ENCODE peak calls at places on chromosomes 1 and 21, in four cellular contexts. G, C, J and W are unnamed samples.
A peak's percentile ranks its signal among the peaks of the same experiment; 100 is the strongest.

GRCh38 chr1:2632051-2632430 is 775 bp downstream of the MMEL1 start:
- DNase-seq in G (no peak), C (no peak), J (no peak), W (no peak)

GRCh38 chr1:185345913-185346717 is 29.1 kb upstream of the IVNS1ABP start:
- DNase-seq in G (no peak), C (no peak), J (no peak), W (no peak)

GRCh38 chr1:235181561-235182245 is 20.7 kb upstream of the RBM34 start:
- DNase-seq in G (no peak), C (no peak), J (no peak), W (no peak)

GRCh38 chr1:72140222-72140621 is 142.1 kb downstream of the NEGR1 start:
- DNase-seq in G (no peak), C (no peak), J (no peak), W (no peak)

GRCh38 chr1:192805832-192806323 is 3.0 kb upstream of the RGS2 start:
- DNase-seq in G (peak; percentile 70), C (peak; percentile 91), J (no peak), W (peak; percentile 50)

GRCh38 chr1:2046225-2046917 is 3.8 kb upstream of the PRKCZ start:
- DNase-seq in G (peak; percentile 52), C (no peak), J (no peak), W (peak; percentile 83)

GRCh38 chr1:201295346-201295745 is 12.0 kb downstream of the PKP1 start:
- DNase-seq in G (no peak), C (no peak), J (no peak), W (no peak)

GRCh38 chr1:230201445-230201844 is 134.4 kb downstream of the GALNT2 start:
- DNase-seq in G (no peak), C (no peak), J (no peak), W (no peak)

GRCh38 chr21:46399129-46399528 is 59.6 kb upstream of the DIP2A start:
- DNase-seq in G (no peak), C (no peak), J (no peak), W (no peak)

GRCh38 chr1:245585252-245585959 is 430.6 kb downstream of the KIF26B start:
- DNase-seq in G (peak; percentile 48), C (peak; percentile 84), J (no peak), W (no peak)

GRCh38 chr1:48572632-48573258 is 100.7 kb upstream of the SPATA6 start:
- DNase-seq in G (peak; percentile 25), C (peak; percentile 23), J (no peak), W (peak; percentile 42)

GRCh38 chr1:232602622-232603021 is 27.3 kb downstream of the SIPA1L2 start:
- DNase-seq in G (no peak), C (no peak), J (no peak), W (no peak)

GRCh38 chr21:46667735-46668380 is 32.4 kb downstream of the PRMT2 start:
- DNase-seq in G (no peak), C (peak; percentile 17), J (no peak), W (no peak)

GRCh38 chr1:202565890-202566289 is 144.4 kb downstream of the SYT2 start:
- DNase-seq in G (no peak), C (no peak), J (peak; percentile 71), W (no peak)

GRCh38 chr1:83967336-83967735 is 31.6 kb downstream of the TTLL7 start:
- DNase-seq in G (no peak), C (peak; percentile 79), J (no peak), W (no peak)

GRCh38 chr21:38908537-38908936 is 102.8 kb downstream of the ETS2 start:
- DNase-seq in G (no peak), C (no peak), J (no peak), W (no peak)

GRCh38 chr21:44960141-44961092 is 20.6 kb downstream of the SLX9 start:
- DNase-seq in G (no peak), C (no peak), J (no peak), W (no peak)

GRCh38 chr1:50981741-50982140 is 11.7 kb downstream of the CDKN2C start:
- DNase-seq in G (no peak), C (no peak), J (no peak), W (peak; percentile 53)

GRCh38 chr1:240306673-240307072 is 215.0 kb downstream of the FMN2 start:
- DNase-seq in G (no peak), C (peak; percentile 40), J (no peak), W (no peak)

GRCh38 chr1:118877668-118878067 is 110.5 kb downstream of the TBX15 start:
- DNase-seq in G (no peak), C (no peak), J (no peak), W (no peak)

GRCh38 chr21:36647279-36648093 is 51.4 kb upstream of the SIM2 start:
- DNase-seq in G (peak; percentile 21), C (peak; percentile 48), J (no peak), W (no peak)

GRCh38 chr1:8727809-8728213 is 89.6 kb downstream of the RERE start:
- DNase-seq in G (no peak), C (no peak), J (no peak), W (no peak)

GRCh38 chr21:41752231-41752681 is 14.6 kb downstream of the RIPK4 start:
- DNase-seq in G (no peak), C (peak; percentile 64), J (no peak), W (no peak)

GRCh38 chr1:110250018-110250417 is 39.9 kb downstream of the KCNC4 start:
- DNase-seq in G (no peak), C (no peak), J (no peak), W (no peak)

GRCh38 chr1:112508242-112509004 is at the start of gene WNT2B:
- DNase-seq in G (peak; percentile 24), C (no peak), J (no peak), W (peak; percentile 41)

GRCh38 chr1:71561729-71562128 is 480.9 kb upstream of the ZRANB2 start:
- DNase-seq in G (no peak), C (peak; percentile 87), J (no peak), W (no peak)

GRCh38 chr1:229894535-229894934 is 172.5 kb upstream of the GALNT2 start:
- DNase-seq in G (no peak), C (no peak), J (no peak), W (no peak)

GRCh38 chr1:234961468-234962339 is 166.9 kb downstream of the TOMM20 start:
- DNase-seq in G (no peak), C (peak; percentile 96), J (no peak), W (no peak)

GRCh38 chr21:46113497-46114176 is 15.7 kb downstream of the COL6A2 start:
- DNase-seq in G (no peak), C (no peak), J (no peak), W (no peak)

GRCh38 chr21:33844104-33844889 is 71.3 kb downstream of the ATP5PO start:
- DNase-seq in G (no peak), C (no peak), J (no peak), W (no peak)

GRCh38 chr1:226882631-226883409 is 12.4 kb downstream of the PSEN2 start:
- DNase-seq in G (no peak), C (peak; percentile 69), J (peak; percentile 86), W (no peak)

GRCh38 chr1:43275826-43276620 is 6.2 kb downstream of the TMEM125 start:
- DNase-seq in G (no peak), C (no peak), J (no peak), W (no peak)

GRCh38 chr1:31761883-31762282 is 2.3 kb downstream of the ADGRB2 start:
- DNase-seq in G (no peak), C (peak; percentile 81), J (no peak), W (no peak)

GRCh38 chr1:62687903-62688686 is at the start of gene DOCK7:
- DNase-seq in G (peak; percentile 57), C (peak; percentile 74), J (no peak), W (peak; percentile 72)

GRCh38 chr1:26356106-26356505 is 2.2 kb upstream of the CRYBG2 start:
- DNase-seq in G (no peak), C (no peak), J (no peak), W (no peak)

GRCh38 chr1:155092641-155093040 is 14.0 kb downstream of the EFNA3 start:
- DNase-seq in G (no peak), C (no peak), J (no peak), W (no peak)

GRCh38 chr1:89843279-89844121 is 22.7 kb downstream of the LRRC8D start:
- DNase-seq in G (peak; percentile 72), C (peak; percentile 66), J (no peak), W (no peak)

GRCh38 chr1:89841507-89841906 is 20.7 kb downstream of the LRRC8D start:
- DNase-seq in G (no peak), C (no peak), J (no peak), W (no peak)

GRCh38 chr1:89844860-89845259 is 24.0 kb downstream of the LRRC8D start:
- DNase-seq in G (no peak), C (no peak), J (no peak), W (no peak)

GRCh38 chr1:89842547-89843278 is 21.9 kb downstream of the LRRC8D start:
- DNase-seq in G (no peak), C (peak; percentile 57), J (no peak), W (no peak)

GRCh38 chr1:89844236-89844807 is 23.5 kb downstream of the LRRC8D start:
- DNase-seq in G (no peak), C (peak; percentile 55), J (no peak), W (no peak)
- TF ChIP-seq RCOR1 in G (no peak), C (no peak), J (no peak), W (no peak)

DNA sequence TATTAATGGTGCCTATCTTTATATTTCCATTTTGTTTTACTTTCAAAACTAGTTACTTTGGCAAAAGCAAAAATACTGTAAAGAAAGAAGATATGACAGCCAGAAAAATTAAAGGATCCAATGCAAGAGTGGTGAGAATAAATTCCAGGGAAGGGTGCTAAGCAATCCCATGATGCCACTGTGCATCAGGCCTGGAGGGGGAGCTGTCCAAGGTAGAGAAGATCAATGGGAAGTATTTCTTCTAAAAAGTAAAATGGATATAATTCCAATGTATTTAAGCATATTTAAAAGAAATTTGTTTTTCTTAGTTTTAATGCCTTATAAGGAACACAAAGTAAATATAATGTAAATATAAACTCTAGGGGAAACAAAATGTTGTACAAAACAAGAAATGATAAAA is 1382.2 kb upstream of the B3GALT2 start:
- DNase-seq in G (no peak), C (peak; percentile 12), J (no peak), W (peak; percentile 11)
- TF ChIP-seq RCOR1 in G (no peak), C (no peak), J (no peak), W (no peak)

GRCh38 chr1:36520771-36521420 is 38.2 kb upstream of the CSF3R start:
- DNase-seq in G (no peak), C (no peak), J (no peak), W (no peak)
- TF ChIP-seq RCOR1 in G (no peak), C (no peak), J (no peak), W (no peak)

DNA sequence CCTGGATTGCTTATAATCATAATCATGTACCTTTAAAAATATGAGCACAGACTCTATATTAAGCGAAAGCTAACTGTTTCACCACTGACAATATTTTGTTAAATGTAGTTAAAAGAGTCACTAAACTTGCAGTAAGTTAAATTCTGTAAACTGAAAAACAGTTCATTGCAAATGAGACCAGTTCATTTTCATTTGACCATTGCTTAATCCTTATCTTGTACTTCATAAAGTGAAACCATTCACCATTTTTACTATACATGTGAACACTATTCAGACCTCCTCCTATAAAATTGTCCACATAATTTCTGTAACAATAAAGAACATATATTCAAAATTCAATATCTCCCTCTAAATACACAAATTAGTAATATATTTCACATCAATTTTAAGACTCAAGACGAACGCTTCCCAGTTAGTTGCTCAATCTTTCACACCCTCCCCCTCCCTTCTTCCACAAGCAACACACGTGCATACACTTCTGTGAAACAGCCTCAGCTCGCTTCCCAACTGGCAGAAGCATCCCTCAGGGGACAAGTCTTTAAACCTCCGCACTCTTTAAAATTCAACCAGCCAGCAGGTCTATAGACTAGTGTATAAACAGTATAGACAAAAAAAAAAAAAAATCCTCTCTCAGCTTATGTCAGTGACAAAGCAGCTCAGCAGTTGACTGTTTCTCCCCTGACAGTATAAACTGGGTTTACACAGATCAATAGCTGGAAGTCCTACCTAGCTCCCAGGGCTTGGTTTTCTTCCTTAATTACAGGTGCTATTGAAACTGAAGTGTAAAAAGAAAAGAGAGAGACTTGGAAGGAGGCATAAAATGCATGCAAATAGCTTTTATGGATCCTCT is 99.6 kb downstream of the DENND1B start:
- DNase-seq in G (no peak), C (peak; percentile 22), J (no peak), W (peak; percentile 61)
- TF ChIP-seq RCOR1 in G (no peak), C (no peak), J (no peak), W (no peak)